ENCODE peak calls at places on chromosomes 13 and 19, in eight cellular contexts. S is tibial nerve, N is fibroblast of the aortic adventitia, H is fibroblast of pulmonary artery, K is Panc1, R is right atrium auricular region, Y is kidney, P is left ventricle myocardium inferior. C is an unnamed sample.

GRCh38 chr13:109938255-109938936 is 152.0 kb upstream of the IRS2 start:
- DNase-seq in S (peak), N (peak), H (peak), K (no peak), R (no peak), Y (no peak), P (no peak), C (peak)

GRCh38 chr19:40801449-40802299 is 2.7 kb downstream of the EGLN2 start:
- DNase-seq in S (no peak), N (no peak), H (no peak), K (no peak), R (no peak), Y (no peak), P (no peak), C (no peak)

GRCh38 chr13:69324109-69324886 is 783.3 kb upstream of the ATXN8OS start:
- DNase-seq in S (no peak), N (no peak), H (peak), K (no peak), R (no peak), Y (no peak), P (no peak), C (no peak)

GRCh38 chr19:4534836-4535658 is at the start of gene PLIN5:
- DNase-seq in S (peak), N (peak), H (peak), K (no peak), R (peak), Y (peak), P (peak), C (peak)

GRCh38 chr13:113638173-113638746 is 19.7 kb downstream of the ATP4B start:
- DNase-seq in S (no peak), N (no peak), H (no peak), K (no peak), R (no peak), Y (peak), P (peak), C (no peak)

GRCh38 chr19:1441677-1442438 is 3.7 kb downstream of the RPS15 start:
- DNase-seq in S (no peak), N (no peak), H (no peak), K (no peak), R (no peak), Y (no peak), P (no peak), C (no peak)

GRCh38 chr13:80695841-80696240 is 354.9 kb upstream of the SPRY2 start:
- DNase-seq in S (no peak), N (no peak), H (peak), K (no peak), R (no peak), Y (no peak), P (no peak), C (no peak)

GRCh38 chr19:55640577-55641375 is at the start of gene ZNF580:
- DNase-seq in S (peak), N (peak), H (peak), K (no peak), R (no peak), Y (peak), P (peak), C (peak)

DNA sequence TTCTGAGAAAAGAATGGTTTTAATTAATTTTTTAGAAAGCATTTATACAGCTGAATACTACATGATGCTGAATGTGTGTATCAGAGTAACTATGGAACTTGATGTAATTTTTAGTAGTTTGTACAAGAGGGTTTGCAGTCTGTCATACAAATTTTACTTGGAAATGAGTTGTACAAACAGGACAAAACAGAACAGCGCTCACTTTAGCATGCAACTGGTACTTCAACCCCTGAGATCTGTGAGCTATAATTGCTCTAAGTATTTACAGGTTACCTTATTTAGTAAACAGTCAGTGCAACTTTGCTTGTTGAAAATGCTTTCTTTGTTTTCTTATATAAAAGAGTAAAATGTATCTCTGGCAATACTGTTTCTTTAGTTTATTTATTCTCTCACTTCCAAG is 719 bp downstream of the TNFRSF19 start:
- DNase-seq in S (no peak), N (no peak), H (peak), K (no peak), R (no peak), Y (no peak), P (no peak), C (peak)
- TF ChIP-seq CTCF in S (no peak), N (no peak), H (peak), K (no peak), R (peak), Y (no peak), P (peak), C (no peak)

GRCh38 chr13:41645313-41645712 is 188.0 kb downstream of the RGCC start:
- DNase-seq in S (peak), N (peak), H (peak), K (no peak), R (peak), Y (peak), P (no peak), C (peak)
- H3K4me3 ChIP-seq in S (no peak), N (no peak), H (no peak), K (no peak), R (no peak), Y (no peak), P (no peak), C (no peak)

DNA sequence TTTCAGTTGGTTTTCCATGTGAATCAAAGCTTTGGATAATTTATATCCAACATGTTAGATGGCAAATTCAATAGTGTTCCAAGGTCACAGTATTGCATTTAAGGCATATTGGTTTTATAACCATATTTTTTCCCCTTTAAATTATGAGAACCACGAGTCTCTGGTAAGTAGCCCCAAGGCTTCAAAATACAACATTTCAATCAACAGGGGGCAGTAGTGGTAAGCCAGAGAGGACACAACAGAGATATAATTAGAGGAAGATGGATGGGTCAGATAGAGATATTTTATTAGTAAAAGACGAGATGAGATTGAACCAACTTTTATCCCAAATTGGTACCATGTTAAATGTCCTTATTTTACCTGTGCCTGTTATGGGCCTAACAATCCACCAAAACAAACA is 53.1 kb downstream of the KL start:
- DNase-seq in S (no peak), N (no peak), H (no peak), K (no peak), R (no peak), Y (no peak), P (no peak), C (no peak)
- TF ChIP-seq CTCF in S (no peak), N (no peak), H (peak), K (peak), R (no peak), Y (peak), P (peak), C (peak)

GRCh38 chr19:12669272-12670158 is 2.9 kb downstream of the WDR83 start:
- DNase-seq in S (peak), N (peak), H (peak), K (peak), R (peak), Y (peak), P (peak), C (peak)

GRCh38 chr19:12667903-12668302 is 1.3 kb downstream of the WDR83 start:
- DNase-seq in S (no peak), N (no peak), H (no peak), K (no peak), R (no peak), Y (no peak), P (no peak), C (no peak)

GRCh38 chr19:12666305-12667048 is at the start of the genes MAN2B1 and WDR83:
- DNase-seq in S (peak), N (peak), H (peak), K (no peak), R (peak), Y (peak), P (peak), C (peak)

GRCh38 chr19:12668937-12669271 is 2.3 kb downstream of the WDR83 start:
- DNase-seq in S (peak), N (peak), H (peak), K (no peak), R (peak), Y (peak), P (peak), C (peak)

GRCh38 chr19:12668346-12668745 is 1.7 kb downstream of the WDR83 start:
- DNase-seq in S (no peak), N (no peak), H (no peak), K (no peak), R (no peak), Y (no peak), P (no peak), C (no peak)
- H3K4me3 ChIP-seq in S (peak), N (peak), H (peak), K (peak), R (peak), Y (peak), P (peak), C (peak)

GRCh38 chr13:37138169-37138568 is 32.7 kb upstream of the CSNK1A1L start:
- DNase-seq in S (no peak), N (no peak), H (peak), K (no peak), R (no peak), Y (no peak), P (no peak), C (peak)
- TF ChIP-seq CTCF in S (no peak), N (peak), H (peak), K (peak), R (no peak), Y (no peak), P (no peak), C (peak)